ENCODE peak calls at places on chromosomes 11 and 22, in five cellular contexts. One of them, this sample, is unnamed.

GRCh38 chr11:19228956-19229355 is 11.8 kb downstream of the E2F8 start:
- DNase-seq in keratinocyte: no peak
- DNase-seq in neural crest cell: no peak
- DNase-seq in AG09309: no peak
- DNase-seq in pancreas: no peak
- DNase-seq in this sample: no peak

GRCh38 chr11:46047520-46047919 is 73.7 kb downstream of the PHF21A start:
- DNase-seq in keratinocyte: no peak
- DNase-seq in neural crest cell: no peak
- DNase-seq in AG09309: no peak
- DNase-seq in pancreas: no peak
- DNase-seq in this sample: no peak

GRCh38 chr11:37755526-37755925 is 1157.5 kb upstream of the RAG2 start:
- DNase-seq in keratinocyte: no peak
- DNase-seq in neural crest cell: no peak
- DNase-seq in AG09309: no peak
- DNase-seq in pancreas: no peak
- DNase-seq in this sample: no peak

GRCh38 chr11:29279716-29280115 is 737.1 kb downstream of the KCNA4 start:
- DNase-seq in keratinocyte: no peak
- DNase-seq in neural crest cell: no peak
- DNase-seq in AG09309: no peak
- DNase-seq in pancreas: no peak
- DNase-seq in this sample: no peak

GRCh38 chr22:39719559-39720450 is 149.3 kb downstream of the CACNA1I start:
- DNase-seq in keratinocyte: no peak
- DNase-seq in neural crest cell: no peak
- DNase-seq in AG09309: no peak
- DNase-seq in pancreas: no peak
- DNase-seq in this sample: no peak

GRCh38 chr22:38114484-38115398 is 4.3 kb upstream of the BAIAP2L2 start:
- DNase-seq in keratinocyte: peak
- DNase-seq in neural crest cell: peak
- DNase-seq in AG09309: peak
- DNase-seq in pancreas: peak
- DNase-seq in this sample: peak

GRCh38 chr11:76135491-76135890 is 70.8 kb downstream of the WNT11 start:
- DNase-seq in keratinocyte: no peak
- DNase-seq in neural crest cell: no peak
- DNase-seq in AG09309: no peak
- DNase-seq in pancreas: no peak
- DNase-seq in this sample: no peak

GRCh38 chr11:64230985-64231365 is 627 bp downstream of the DNAJC4 start:
- DNase-seq in keratinocyte: no peak
- DNase-seq in neural crest cell: no peak
- DNase-seq in AG09309: no peak
- DNase-seq in pancreas: no peak
- DNase-seq in this sample: no peak

GRCh38 chr11:35260342-35260985 is 121.5 kb downstream of the CD44 start:
- DNase-seq in keratinocyte: no peak
- DNase-seq in neural crest cell: no peak
- DNase-seq in AG09309: peak
- DNase-seq in pancreas: no peak
- DNase-seq in this sample: no peak

GRCh38 chr22:50697667-50698506 is 25.3 kb downstream of the SHANK3 start:
- DNase-seq in keratinocyte: no peak
- DNase-seq in neural crest cell: no peak
- DNase-seq in AG09309: no peak
- DNase-seq in pancreas: peak
- DNase-seq in this sample: no peak

GRCh38 chr11:93967258-93967657 is 53.9 kb upstream of the HEPHL1 start:
- DNase-seq in keratinocyte: no peak
- DNase-seq in neural crest cell: no peak
- DNase-seq in AG09309: no peak
- DNase-seq in pancreas: no peak
- DNase-seq in this sample: no peak

GRCh38 chr22:49616356-49617231 is 211.1 kb downstream of the BRD1 start:
- DNase-seq in keratinocyte: no peak
- DNase-seq in neural crest cell: no peak
- DNase-seq in AG09309: no peak
- DNase-seq in pancreas: peak
- DNase-seq in this sample: no peak

GRCh38 chr11:12446863-12447262 is 69.5 kb downstream of the PARVA start:
- DNase-seq in keratinocyte: no peak
- DNase-seq in neural crest cell: no peak
- DNase-seq in AG09309: no peak
- DNase-seq in pancreas: no peak
- DNase-seq in this sample: no peak

GRCh38 chr11:133619973-133620372 is 87.7 kb upstream of the OPCML start:
- DNase-seq in keratinocyte: no peak
- DNase-seq in neural crest cell: no peak
- DNase-seq in AG09309: no peak
- DNase-seq in pancreas: no peak
- DNase-seq in this sample: no peak

GRCh38 chr11:2208691-2209369 is 37.2 kb upstream of the TH start:
- DNase-seq in keratinocyte: no peak
- DNase-seq in neural crest cell: peak
- DNase-seq in AG09309: no peak
- DNase-seq in pancreas: peak
- DNase-seq in this sample: peak
- TF ChIP-seq CTCF in keratinocyte: no peak
- TF ChIP-seq CTCF in neural crest cell: peak
- TF ChIP-seq CTCF in AG09309: no peak
- TF ChIP-seq CTCF in pancreas: no peak
- TF ChIP-seq CTCF in this sample: peak

DNA sequence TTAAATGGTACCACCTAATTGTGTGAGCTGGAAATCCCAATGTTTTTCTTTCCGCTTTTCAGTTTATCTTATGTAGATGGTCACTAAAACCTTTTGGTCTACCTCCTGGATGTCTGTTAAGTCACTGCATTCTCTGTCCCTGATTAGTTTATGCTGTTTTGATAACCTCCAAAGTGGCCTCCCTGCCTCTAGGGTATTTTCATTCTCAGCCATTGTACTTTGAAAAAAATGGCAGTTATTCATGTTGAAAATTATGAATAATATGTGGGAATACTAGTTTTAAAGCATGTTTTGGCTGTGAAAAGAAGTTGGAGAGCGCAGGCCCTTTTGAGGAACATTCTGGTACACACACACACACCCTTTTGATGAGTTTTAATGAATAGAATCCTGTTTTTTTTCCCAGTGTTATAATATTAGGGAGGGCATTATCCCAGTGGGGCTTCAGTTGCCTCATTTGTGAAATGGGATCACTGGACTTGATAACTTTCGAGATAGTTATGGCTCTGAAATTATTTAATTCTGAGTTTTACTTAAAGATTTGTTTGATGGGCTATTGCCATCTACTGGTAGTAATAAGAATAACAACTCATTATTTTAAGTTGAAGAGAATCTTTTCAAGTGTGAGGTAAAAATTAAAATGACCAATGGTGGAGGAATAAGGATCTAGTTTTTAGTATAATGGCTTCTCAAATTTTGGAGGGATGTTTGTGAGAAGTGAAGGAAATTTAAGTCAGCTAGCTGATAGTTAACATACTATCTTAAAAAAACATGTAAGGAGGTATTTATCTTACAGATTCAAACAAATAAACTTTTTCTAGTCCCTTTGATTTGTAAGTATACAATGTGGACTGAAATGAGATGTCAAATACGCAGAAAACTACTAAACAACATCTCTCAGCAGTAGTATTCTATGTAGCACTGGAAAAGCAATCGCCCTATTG is 3.9 kb downstream of the FDX1 start:
- DNase-seq in keratinocyte: no peak
- DNase-seq in neural crest cell: no peak
- DNase-seq in AG09309: no peak
- DNase-seq in pancreas: no peak
- DNase-seq in this sample: no peak
- TF ChIP-seq CTCF in keratinocyte: peak
- TF ChIP-seq CTCF in neural crest cell: peak
- TF ChIP-seq CTCF in AG09309: peak
- TF ChIP-seq CTCF in pancreas: peak
- TF ChIP-seq CTCF in this sample: peak

GRCh38 chr22:41256898-41257260 is 16.1 kb upstream of the CHADL start:
- DNase-seq in keratinocyte: no peak
- DNase-seq in neural crest cell: no peak
- DNase-seq in AG09309: no peak
- DNase-seq in pancreas: no peak
- DNase-seq in this sample: no peak

GRCh38 chr22:41252365-41252764 is 11.6 kb upstream of the CHADL start:
- DNase-seq in keratinocyte: no peak
- DNase-seq in neural crest cell: no peak
- DNase-seq in AG09309: no peak
- DNase-seq in pancreas: no peak
- DNase-seq in this sample: no peak

GRCh38 chr22:41254230-41254629 is 13.5 kb upstream of the CHADL start:
- DNase-seq in keratinocyte: no peak
- DNase-seq in neural crest cell: no peak
- DNase-seq in AG09309: no peak
- DNase-seq in pancreas: no peak
- DNase-seq in this sample: no peak

GRCh38 chr22:41257696-41258095 is 17.0 kb upstream of the CHADL start:
- DNase-seq in keratinocyte: no peak
- DNase-seq in neural crest cell: no peak
- DNase-seq in AG09309: no peak
- DNase-seq in pancreas: no peak
- DNase-seq in this sample: no peak

GRCh38 chr22:41256254-41256897 is 15.6 kb upstream of the CHADL start:
- DNase-seq in keratinocyte: no peak
- DNase-seq in neural crest cell: no peak
- DNase-seq in AG09309: peak
- DNase-seq in pancreas: no peak
- DNase-seq in this sample: no peak
- TF ChIP-seq CTCF in keratinocyte: peak
- TF ChIP-seq CTCF in neural crest cell: no peak
- TF ChIP-seq CTCF in AG09309: peak
- TF ChIP-seq CTCF in pancreas: no peak
- TF ChIP-seq CTCF in this sample: no peak

DNA sequence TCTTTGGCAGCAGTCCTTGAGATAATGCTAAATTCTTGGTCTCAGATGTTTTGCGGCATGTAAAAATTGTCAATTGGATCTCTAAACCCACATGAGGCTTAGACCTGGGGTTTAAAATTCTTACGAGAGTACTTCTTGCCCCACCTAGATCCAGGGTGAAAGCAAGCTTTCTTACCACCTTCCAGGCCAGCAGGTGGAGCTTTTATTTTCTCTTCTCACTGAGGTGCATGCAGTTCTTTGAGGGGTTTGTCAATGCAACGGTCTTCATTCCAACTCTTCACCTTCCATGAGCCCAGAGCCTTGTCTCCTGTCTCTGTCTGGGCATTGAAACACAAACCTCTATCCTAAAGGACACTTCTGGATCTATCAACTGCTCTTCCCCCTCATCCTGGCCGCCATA is 154.1 kb downstream of the MYO18B start:
- DNase-seq in keratinocyte: no peak
- DNase-seq in neural crest cell: no peak
- DNase-seq in AG09309: no peak
- DNase-seq in pancreas: no peak
- DNase-seq in this sample: no peak
- TF ChIP-seq CTCF in keratinocyte: no peak
- TF ChIP-seq CTCF in neural crest cell: no peak
- TF ChIP-seq CTCF in AG09309: no peak
- TF ChIP-seq CTCF in pancreas: no peak
- TF ChIP-seq CTCF in this sample: no peak